ENCODE peak calls at places on chromosome 11, in seven cellular contexts. P, K, U, W, J, E and G are unnamed samples.

GRCh38 chr11:34124885-34125668 is 19.6 kb downstream of the NAT10 start:
- DNase-seq in P (no peak), K (no peak), U (no peak), W (no peak), J (no peak), E (no peak), G (no peak)

GRCh38 chr11:8333431-8334401 is 70.0 kb upstream of the LMO1 start:
- DNase-seq in P (no peak), K (no peak), U (no peak), W (no peak), J (no peak), E (no peak), G (no peak)

GRCh38 chr11:23124996-23125395 is 264.7 kb upstream of the CCDC179 start:
- DNase-seq in P (no peak), K (no peak), U (no peak), W (no peak), J (no peak), E (no peak), G (no peak)

GRCh38 chr11:100855466-100856067 is 168.5 kb downstream of the ARHGAP42 start:
- DNase-seq in P (peak; percentile 65), K (no peak), U (no peak), W (peak; percentile 65), J (no peak), E (no peak), G (no peak)

GRCh38 chr11:117481885-117482284 is 154.2 kb downstream of the CEP164 start:
- DNase-seq in P (no peak), K (no peak), U (no peak), W (no peak), J (no peak), E (no peak), G (no peak)

GRCh38 chr11:36577859-36578258 is 10.1 kb downstream of the RAG1 start:
- DNase-seq in P (no peak), K (no peak), U (no peak), W (no peak), J (no peak), E (no peak), G (no peak)

GRCh38 chr11:122637538-122637937 is 18.0 kb upstream of the UBASH3B start:
- DNase-seq in P (no peak), K (no peak), U (no peak), W (no peak), J (no peak), E (no peak), G (no peak)

GRCh38 chr11:34050536-34050935 is 995 bp upstream of the CAPRIN1 start:
- DNase-seq in P (no peak), K (no peak), U (no peak), W (no peak), J (no peak), E (no peak), G (no peak)

GRCh38 chr11:34252651-34253050 is 105.2 kb downstream of the ABTB2 start:
- DNase-seq in P (no peak), K (no peak), U (no peak), W (no peak), J (no peak), E (no peak), G (no peak)

GRCh38 chr11:96339704-96340554 is 3.1 kb downstream of the MAML2 start:
- DNase-seq in P (no peak), K (no peak), U (no peak), W (no peak), J (no peak), E (no peak), G (no peak)

GRCh38 chr11:72939031-72939430 is 124.8 kb downstream of the ATG16L2 start:
- DNase-seq in P (no peak), K (no peak), U (no peak), W (no peak), J (no peak), E (no peak), G (no peak)

GRCh38 chr11:68749061-68749491 is 2.2 kb downstream of the TESMIN start:
- DNase-seq in P (no peak), K (no peak), U (no peak), W (no peak), J (no peak), E (no peak), G (no peak)

GRCh38 chr11:67632175-67632981 is 2.6 kb upstream of the NUDT8 start:
- DNase-seq in P (no peak), K (no peak), U (peak; percentile 77), W (no peak), J (peak; percentile 50), E (no peak), G (no peak)

GRCh38 chr11:73359930-73360742 is 16.1 kb upstream of the RELT start:
- DNase-seq in P (peak; percentile 55), K (no peak), U (peak; percentile 66), W (peak; percentile 58), J (no peak), E (no peak), G (no peak)

GRCh38 chr11:102081313-102081712 is 28.9 kb upstream of the YAP1 start:
- DNase-seq in P (no peak), K (no peak), U (no peak), W (no peak), J (no peak), E (no peak), G (no peak)

GRCh38 chr11:111833524-111833923 is 37.9 kb downstream of the ALG9 start:
- DNase-seq in P (no peak), K (peak; percentile 32), U (no peak), W (no peak), J (no peak), E (no peak), G (no peak)

GRCh38 chr11:31421840-31422239 is 52.2 kb downstream of the DNAJC24 start:
- DNase-seq in P (no peak), K (no peak), U (no peak), W (no peak), J (no peak), E (no peak), G (no peak)

GRCh38 chr11:126477526-126478275 is 122.2 kb downstream of the ST3GAL4 start:
- DNase-seq in P (no peak), K (no peak), U (no peak), W (no peak), J (no peak), E (no peak), G (no peak)

GRCh38 chr11:126476977-126477376 is 121.5 kb downstream of the ST3GAL4 start:
- DNase-seq in P (no peak), K (no peak), U (no peak), W (no peak), J (no peak), E (no peak), G (no peak)

GRCh38 chr11:126475627-126475991 is 120.1 kb downstream of the ST3GAL4 start:
- DNase-seq in P (no peak), K (no peak), U (no peak), W (no peak), J (no peak), E (no peak), G (no peak)

GRCh38 chr11:126474888-126475626 is 119.6 kb downstream of the ST3GAL4 start:
- DNase-seq in P (no peak), K (no peak), U (peak; percentile 74), W (no peak), J (no peak), E (no peak), G (no peak)

DNA sequence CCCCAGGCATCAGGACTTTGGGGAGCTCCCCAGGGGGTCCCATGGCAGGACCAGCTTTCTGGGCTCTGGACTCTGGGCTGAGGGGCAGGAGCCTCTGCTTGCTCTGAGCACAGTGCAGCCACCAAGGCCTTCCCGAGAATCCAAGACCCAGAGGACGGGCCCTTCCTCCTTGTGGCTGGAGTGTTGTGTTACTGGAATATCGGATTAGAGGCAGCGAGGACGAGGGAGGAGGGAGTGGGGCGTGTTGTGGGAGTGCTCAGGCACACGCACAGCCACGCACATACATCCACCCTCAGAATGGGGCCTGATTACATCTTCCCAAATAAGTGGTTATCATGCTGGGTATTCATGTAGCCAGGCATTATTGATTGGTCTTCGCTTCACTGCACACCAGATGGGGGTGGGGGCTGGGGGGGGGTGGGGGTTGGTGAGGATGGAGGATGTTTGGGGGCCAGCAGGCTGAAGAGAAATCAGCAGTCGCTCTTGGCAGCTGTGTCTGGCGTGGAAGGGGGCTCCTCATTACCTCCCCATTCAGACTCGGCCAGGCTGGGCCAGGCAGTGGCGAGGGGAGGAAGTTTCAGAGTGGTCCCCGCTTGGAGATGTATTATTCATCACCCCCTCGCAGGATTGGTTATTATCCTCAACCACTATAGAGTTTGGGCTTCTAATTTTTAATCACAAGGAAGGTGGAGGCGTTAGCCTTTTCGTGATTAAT is 120.9 kb downstream of the ST3GAL4 start:
- DNase-seq in P (no peak), K (no peak), U (no peak), W (no peak), J (no peak), E (no peak), G (no peak)
- H3K4me1 ChIP-seq in P (no peaks in the 10 kb centered on the region), K (peaks cover 11% of the 10 kb centered on the region), U (peaks cover 2% of the 10 kb centered on the region), W (peaks cover 18% of the 10 kb centered on the region), J (peaks cover 15% of the 10 kb centered on the region), E (no peaks in the 10 kb centered on the region), G (peaks cover 10% of the 10 kb centered on the region)

GRCh38 chr11:66048525-66049313 is at the start of gene GAL3ST3:
- DNase-seq in P (peak; percentile 75), K (no peak), U (no peak), W (no peak), J (no peak), E (no peak), G (no peak)
- H3K27me3 ChIP-seq in P (no peaks in the 10 kb centered on the region), K (peaks cover 7% of the 10 kb centered on the region), U (no peaks in the 10 kb centered on the region), W (no peaks in the 10 kb centered on the region), J (peaks cover 28% of the 10 kb centered on the region), E (peaks cover 2% of the 10 kb centered on the region), G (no peaks in the 10 kb centered on the region)

DNA sequence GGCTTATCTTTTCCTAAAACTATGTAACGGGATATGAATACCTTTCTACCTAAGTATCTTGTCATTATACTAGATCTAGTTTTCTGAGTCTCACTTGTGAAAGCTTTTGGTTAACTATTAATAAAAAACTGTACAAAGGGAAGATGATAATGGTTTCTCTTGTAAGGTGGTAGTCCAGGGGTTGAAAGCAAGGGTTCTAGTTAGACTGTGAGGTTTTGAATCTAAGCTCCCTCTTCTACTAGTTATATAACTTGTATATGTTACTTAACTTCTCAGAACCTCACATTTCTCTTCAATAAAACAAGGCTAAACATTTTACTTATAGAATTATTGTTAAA is 54.3 kb downstream of the ARHGEF12 start:
- DNase-seq in P (no peak), K (no peak), U (no peak), W (no peak), J (no peak), E (no peak), G (no peak)
- H3K4me1 ChIP-seq in P (peaks cover 12% of the 10 kb centered on the region), K (peaks cover 11% of the 10 kb centered on the region), U (peaks cover 2% of the 10 kb centered on the region), W (no peaks in the 10 kb centered on the region), J (peaks cover 34% of the 10 kb centered on the region), E (no peaks in the 10 kb centered on the region), G (no peaks in the 10 kb centered on the region)

GRCh38 chr11:127825185-127825584 is 762.2 kb downstream of the ETS1 start:
- DNase-seq in P (no peak), K (no peak), U (no peak), W (no peak), J (no peak), E (no peak), G (no peak)
- H3K27me3 ChIP-seq in P (no peaks in the 10 kb centered on the region), K (no peaks in the 10 kb centered on the region), U (no peaks in the 10 kb centered on the region), W (no peaks in the 10 kb centered on the region), J (no peaks in the 10 kb centered on the region), E (no peaks in the 10 kb centered on the region), G (no peaks in the 10 kb centered on the region)

DNA sequence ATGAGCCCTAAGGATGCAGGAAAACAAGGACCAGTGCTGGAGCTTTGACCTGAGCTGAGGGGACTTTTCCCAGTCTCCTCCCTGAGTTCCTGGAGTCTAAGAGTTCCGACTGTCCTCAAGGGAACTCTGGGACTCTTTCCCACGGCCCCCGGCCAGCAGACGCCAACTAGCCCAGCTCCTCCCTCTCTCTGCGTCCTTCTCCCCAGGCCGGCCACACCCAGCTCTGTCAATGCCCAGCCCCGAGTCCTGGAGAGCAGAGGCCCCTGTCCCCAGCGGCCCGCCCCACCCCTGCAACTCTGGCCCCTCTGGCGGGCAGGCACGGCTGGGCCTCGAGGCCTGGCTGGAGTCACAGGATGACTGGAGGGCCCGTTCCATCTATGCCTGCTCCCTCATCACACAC is 29.8 kb downstream of the NECTIN1 start:
- DNase-seq in P (no peak), K (peak; percentile 44), U (peak; percentile 92), W (no peak), J (peak; percentile 65), E (no peak), G (no peak)
- H3K4me1 ChIP-seq in P (peaks cover 9% of the 10 kb centered on the region), K (no peaks in the 10 kb centered on the region), U (peaks cover 5% of the 10 kb centered on the region), W (peaks cover 26% of the 10 kb centered on the region), J (peaks cover 22% of the 10 kb centered on the region), E (no peaks in the 10 kb centered on the region), G (no peaks in the 10 kb centered on the region)